ENCODE peak calls at places on chromosomes 7 and 10, in four cellular contexts. I is lung, J is OCI-LY7, R is hepatocyte. M is an unnamed sample. For H3K36me3, the result is how much of the 10 kb centered on the place peaks cover.

GRCh38 chr10:92656266-92656961 is 33.3 kb upstream of the HHEX start:
- DNase-seq in I (no peak), R (no peak), J (no peak), M (no peak)

GRCh38 chr7:55420535-55420934 is 55.4 kb downstream of the LANCL2 start:
- DNase-seq in R (no peak), J (no peak), I (no peak), M (no peak)

GRCh38 chr10:24790599-24790998 is 66.9 kb upstream of the ARHGAP21 start:
- DNase-seq in R (no peak), I (no peak), J (no peak), M (no peak)

GRCh38 chr10:14466256-14466655 is 135.5 kb upstream of the FRMD4A start:
- DNase-seq in I (no peak), J (no peak), R (no peak), M (no peak)

GRCh38 chr10:3708830-3709229 is 76.2 kb downstream of the KLF6 start:
- DNase-seq in I (no peak), J (no peak), R (no peak), M (no peak)

GRCh38 chr10:124231188-124232135 is 138.1 kb upstream of the CHST15 start:
- DNase-seq in R (no peak), I (no peak), J (peak), M (no peak)

GRCh38 chr7:31027161-31027965 is 24.7 kb upstream of the ADCYAP1R1 start:
- DNase-seq in J (no peak), I (no peak), R (peak), M (no peak)

GRCh38 chr7:45918556-45918955 is 2.5 kb downstream of the IGFBP3 start:
- DNase-seq in J (no peak), I (no peak), R (no peak), M (no peak)

GRCh38 chr10:75972494-75973276 is 541.3 kb downstream of the LRMDA start:
- DNase-seq in R (peak), J (no peak), I (no peak), M (no peak)

GRCh38 chr10:26503911-26504310 is 65.8 kb downstream of the APBB1IP start:
- DNase-seq in I (no peak), R (no peak), J (peak), M (no peak)

GRCh38 chr10:77620731-77621130 is 16.9 kb downstream of the KCNMA1 start:
- DNase-seq in I (no peak), J (no peak), R (no peak), M (no peak)
- H3K36me3 ChIP-seq in I (under half), J (under half), R (under half), M (under half)

DNA sequence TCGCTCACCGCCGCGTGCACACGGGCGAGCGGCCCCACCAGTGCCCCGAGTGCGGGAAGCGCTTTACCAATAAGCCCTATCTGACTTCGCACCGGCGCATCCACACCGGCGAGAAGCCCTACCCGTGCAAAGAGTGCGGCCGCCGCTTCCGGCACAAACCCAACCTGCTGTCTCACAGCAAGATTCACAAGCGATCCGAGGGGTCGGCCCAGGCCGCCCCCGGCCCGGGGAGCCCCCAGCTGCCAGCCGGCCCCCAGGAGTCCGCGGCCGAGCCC is 3.3 kb downstream of the REPIN1 start:
- DNase-seq in R (no peak), I (no peak), J (no peak), M (no peak)
- H3K36me3 ChIP-seq in R (under half), I (under half), J (under half), M (under half)

DNA sequence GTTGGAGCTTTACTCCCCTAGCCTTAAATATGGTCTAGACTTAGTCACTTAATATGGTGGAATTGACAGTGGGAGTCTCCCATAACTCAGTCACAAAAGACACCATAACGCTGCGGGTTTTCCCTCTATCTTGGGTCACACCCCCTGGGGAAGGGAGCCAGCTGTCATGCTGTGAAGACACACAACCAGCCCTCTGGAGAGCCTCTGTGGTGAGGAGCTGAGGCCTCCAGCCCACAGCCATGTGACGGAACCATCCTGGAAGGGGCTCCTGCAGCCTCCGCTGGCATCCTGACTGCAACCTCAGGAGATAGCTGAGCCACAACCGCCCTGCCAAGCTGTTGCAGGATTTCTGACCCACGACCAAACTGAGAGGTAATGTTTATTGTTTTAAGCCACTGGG is 37.9 kb downstream of the PAXIP1 start:
- DNase-seq in I (no peak), R (no peak), J (no peak), M (no peak)
- H3K36me3 ChIP-seq in I (under half), R (under half), J (half or more), M (under half)

GRCh38 chr7:1478480-1478879 is 19.2 kb upstream of the MICALL2 start:
- DNase-seq in I (no peak), R (no peak), J (no peak), M (no peak)
- H3K36me3 ChIP-seq in I (half or more), R (under half), J (half or more), M (under half)

DNA sequence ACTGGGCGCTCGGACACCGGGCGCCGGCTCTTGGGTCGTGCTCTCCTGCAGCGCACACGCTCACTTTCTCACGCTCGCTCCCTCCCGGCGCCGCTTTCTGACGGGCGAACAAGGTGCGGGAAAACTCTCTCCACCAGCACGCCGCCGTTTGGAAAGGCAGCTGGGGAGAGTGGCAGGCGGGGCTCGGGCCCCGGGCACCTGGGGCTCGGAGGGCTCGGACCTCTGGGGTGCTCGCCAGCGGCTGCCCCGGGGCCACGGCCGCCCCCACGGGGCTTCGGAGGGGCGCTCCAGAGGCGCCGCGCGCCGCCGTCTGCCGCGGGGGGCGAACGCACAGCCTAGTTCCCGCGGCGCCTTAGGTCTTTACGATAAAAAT is 391 bp upstream of the EPC1 start:
- DNase-seq in R (no peak), J (no peak), I (no peak), M (no peak)
- H3K36me3 ChIP-seq in R (under half), J (under half), I (under half), M (under half)

GRCh38 chr7:135190703-135191102 is 20.2 kb upstream of the CYREN start:
- DNase-seq in I (no peak), J (no peak), R (no peak), M (no peak)

GRCh38 chr7:135195968-135196629 is 15.2 kb downstream of the WDR91 start:
- DNase-seq in I (no peak), R (no peak), J (no peak), M (no peak)

GRCh38 chr7:135192914-135193536 is 18.3 kb downstream of the WDR91 start:
- DNase-seq in J (no peak), I (no peak), R (no peak), M (no peak)

GRCh38 chr7:135194494-135195095 is 16.7 kb downstream of the WDR91 start:
- DNase-seq in R (no peak), J (no peak), I (no peak), M (no peak)

GRCh38 chr7:135193615-135194081 is 17.7 kb downstream of the WDR91 start:
- DNase-seq in I (no peak), R (no peak), J (no peak), M (no peak)
- H3K36me3 ChIP-seq in I (half or more), R (under half), J (under half), M (under half)

M was measured in small intestine.